ENCODE peak calls at places on chromosomes 2 and 18, in nine cellular contexts. X is K562, Q is uterus, K is transverse colon, P is sigmoid colon, T is gastrocnemius medialis, D is heart left ventricle, V is adrenal gland, U is H1. S is an unnamed sample.

GRCh38 chr18:11859903-11860407 is 8.7 kb downstream of the CHMP1B start:
- DNase-seq in X (peak), Q (no peak), K (peak), P (no peak), T (peak), D (no peak), V (no peak), U (no peak), S (no peak)

GRCh38 chr2:43006834-43007543 is 214.6 kb upstream of the HAAO start:
- DNase-seq in X (no peak), Q (no peak), K (no peak), P (no peak), T (no peak), D (no peak), V (no peak), U (no peak), S (no peak)

GRCh38 chr2:50018938-50019337 is 864.6 kb upstream of the FSHR start:
- DNase-seq in X (no peak), Q (no peak), K (no peak), P (no peak), T (no peak), D (no peak), V (no peak), U (no peak), S (no peak)

GRCh38 chr2:100733344-100734187 is 86.4 kb upstream of the NPAS2 start:
- DNase-seq in X (no peak), Q (peak), K (no peak), P (no peak), T (peak), D (no peak), V (peak), U (no peak), S (no peak)

GRCh38 chr2:37323770-37324535 is 680 bp downstream of the PRKD3 start:
- DNase-seq in X (peak), Q (peak), K (peak), P (peak), T (peak), D (no peak), V (peak), U (no peak), S (no peak)

GRCh38 chr2:127176371-127177311 is 43.5 kb downstream of the CYP27C1 start:
- DNase-seq in X (no peak), Q (peak), K (peak), P (peak), T (peak), D (no peak), V (peak), U (no peak), S (peak)

GRCh38 chr2:74067221-74067747 is 80.4 kb downstream of the BOLA3 start:
- DNase-seq in X (no peak), Q (no peak), K (no peak), P (no peak), T (no peak), D (no peak), V (no peak), U (no peak), S (no peak)

GRCh38 chr2:26848336-26849055 is 564 bp downstream of the DPYSL5 start:
- DNase-seq in X (no peak), Q (no peak), K (no peak), P (no peak), T (no peak), D (peak), V (no peak), U (no peak), S (no peak)

GRCh38 chr18:37408676-37409305 is 156.8 kb downstream of the CELF4 start:
- DNase-seq in X (no peak), Q (no peak), K (no peak), P (no peak), T (no peak), D (no peak), V (no peak), U (no peak), S (no peak)

GRCh38 chr2:224369028-224369632 is 32.8 kb downstream of the FAM124B start:
- DNase-seq in X (peak), Q (no peak), K (no peak), P (no peak), T (no peak), D (no peak), V (no peak), U (no peak), S (no peak)

GRCh38 chr2:96180521-96180920 is 28.1 kb downstream of the STARD7 start:
- DNase-seq in X (no peak), Q (no peak), K (no peak), P (no peak), T (no peak), D (no peak), V (no peak), U (no peak), S (no peak)

GRCh38 chr2:96186562-96186961 is 22.1 kb downstream of the STARD7 start:
- DNase-seq in X (no peak), Q (no peak), K (no peak), P (no peak), T (no peak), D (no peak), V (no peak), U (no peak), S (no peak)

GRCh38 chr2:96185516-96185915 is 23.1 kb downstream of the STARD7 start:
- DNase-seq in X (no peak), Q (no peak), K (no peak), P (no peak), T (no peak), D (no peak), V (no peak), U (no peak), S (no peak)

GRCh38 chr2:96181529-96181928 is 27.1 kb downstream of the STARD7 start:
- DNase-seq in X (no peak), Q (no peak), K (no peak), P (no peak), T (no peak), D (no peak), V (no peak), U (no peak), S (no peak)

GRCh38 chr2:96184188-96184587 is 24.4 kb downstream of the STARD7 start:
- DNase-seq in X (no peak), Q (no peak), K (no peak), P (no peak), T (no peak), D (no peak), V (no peak), U (no peak), S (no peak)
- TF ChIP-seq POLR2A in X (peak), Q (no peak), K (no peak), P (no peak), T (no peak), D (no peak), V (no peak), U (peak), S (no peak)

GRCh38 chr2:173716458-173717052 is 248.6 kb downstream of the SP3 start:
- DNase-seq in X (no peak), Q (no peak), K (no peak), P (no peak), T (no peak), D (no peak), V (no peak), U (no peak), S (no peak)

GRCh38 chr2:173715483-173715882 is 249.7 kb downstream of the SP3 start:
- DNase-seq in X (no peak), Q (no peak), K (no peak), P (no peak), T (no peak), D (no peak), V (no peak), U (no peak), S (no peak)

GRCh38 chr2:173719471-173719870 is 245.7 kb downstream of the SP3 start:
- DNase-seq in X (no peak), Q (no peak), K (no peak), P (no peak), T (no peak), D (no peak), V (no peak), U (no peak), S (no peak)

GRCh38 chr2:173720310-173720709 is 244.9 kb downstream of the SP3 start:
- DNase-seq in X (no peak), Q (no peak), K (no peak), P (no peak), T (no peak), D (no peak), V (no peak), U (no peak), S (no peak)
- TF ChIP-seq CTCF in X (no peak), Q (no peak), K (no peak), P (no peak), T (no peak), D (no peak), V (no peak), U (no peak), S (no peak)

GRCh38 chr2:20633001-20633400 is 17.9 kb downstream of the HS1BP3 start:
- DNase-seq in X (no peak), Q (no peak), K (no peak), P (no peak), T (no peak), D (no peak), V (no peak), U (no peak), S (no peak)

GRCh38 chr2:20632446-20632990 is 18.4 kb downstream of the HS1BP3 start:
- DNase-seq in X (no peak), Q (no peak), K (no peak), P (no peak), T (no peak), D (peak), V (no peak), U (no peak), S (no peak)

GRCh38 chr2:20635096-20635475 is 15.8 kb downstream of the HS1BP3 start:
- DNase-seq in X (no peak), Q (no peak), K (no peak), P (no peak), T (no peak), D (no peak), V (no peak), U (no peak), S (no peak)

GRCh38 chr2:20634430-20635095 is 16.3 kb downstream of the HS1BP3 start:
- DNase-seq in X (no peak), Q (peak), K (no peak), P (peak), T (peak), D (peak), V (peak), U (no peak), S (no peak)

DNA sequence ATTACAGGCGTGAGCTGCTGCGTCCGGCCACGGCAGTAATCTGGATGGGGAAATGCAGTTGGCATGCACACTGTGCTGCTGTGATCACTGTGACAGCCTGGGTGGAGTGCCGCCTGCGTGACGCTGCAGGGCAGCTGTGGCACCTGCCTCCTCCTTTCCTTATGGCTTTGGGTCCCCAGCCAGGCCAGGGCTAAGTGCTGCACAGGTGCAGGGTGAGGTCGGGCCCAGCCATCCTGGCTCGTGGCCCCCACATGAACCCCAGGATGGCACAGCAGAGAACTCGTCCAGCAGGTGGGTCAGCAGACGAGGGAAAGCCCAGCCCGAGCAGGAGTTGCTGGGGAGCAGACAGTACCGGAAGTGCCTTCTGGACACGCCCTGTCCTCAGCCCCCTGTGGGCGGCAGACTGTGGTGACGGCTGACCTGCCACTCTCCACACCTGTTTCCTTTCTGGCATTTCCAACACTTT is 17.1 kb downstream of the HS1BP3 start:
- DNase-seq in X (no peak), Q (no peak), K (peak), P (peak), T (peak), D (peak), V (no peak), U (no peak), S (no peak)
- TF ChIP-seq POLR2A in X (no peak), Q (no peak), K (peak), P (no peak), T (no peak), D (no peak), V (no peak), U (no peak), S (no peak)

GRCh38 chr2:58677763-58678162 is 436.6 kb upstream of the FANCL start:
- DNase-seq in X (no peak), Q (no peak), K (no peak), P (no peak), T (no peak), D (no peak), V (no peak), U (no peak), S (no peak)

GRCh38 chr2:58686757-58687156 is 445.6 kb upstream of the FANCL start:
- DNase-seq in X (no peak), Q (no peak), K (no peak), P (no peak), T (no peak), D (no peak), V (no peak), U (no peak), S (no peak)

DNA sequence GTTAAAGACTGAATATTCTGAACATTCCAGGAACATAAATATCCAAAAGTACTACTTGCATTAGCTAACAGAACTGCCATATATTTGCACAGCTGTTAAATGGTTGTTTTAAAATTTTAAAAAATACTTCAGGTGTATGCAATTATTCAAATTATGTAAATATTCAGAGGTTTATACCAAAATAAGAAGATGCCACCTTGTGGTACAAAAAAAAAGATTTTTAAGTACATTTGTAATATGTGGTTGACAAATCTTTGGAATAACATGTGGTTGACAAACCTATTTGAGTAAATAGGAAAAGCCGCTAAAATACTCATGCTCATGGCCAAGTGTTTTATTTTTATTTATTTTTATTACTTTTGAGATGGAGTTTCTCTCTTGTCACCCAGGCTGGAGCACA is 439.8 kb upstream of the FANCL start:
- DNase-seq in X (no peak), Q (no peak), K (no peak), P (no peak), T (no peak), D (no peak), V (no peak), U (no peak), S (no peak)
- TF ChIP-seq CTCF in X (peak), Q (no peak), K (no peak), P (no peak), T (no peak), D (no peak), V (no peak), U (no peak), S (no peak)

GRCh38 chr2:23926289-23926749 is 604 bp downstream of the ATAD2B start:
- DNase-seq in X (peak), Q (no peak), K (no peak), P (peak), T (peak), D (peak), V (peak), U (no peak), S (peak)

GRCh38 chr2:23924589-23925359 is 2.1 kb downstream of the ATAD2B start:
- DNase-seq in X (no peak), Q (no peak), K (no peak), P (no peak), T (no peak), D (no peak), V (no peak), U (no peak), S (no peak)

GRCh38 chr2:23925702-23926288 is 1.1 kb downstream of the ATAD2B start:
- DNase-seq in X (peak), Q (peak), K (peak), P (peak), T (peak), D (peak), V (peak), U (no peak), S (peak)

GRCh38 chr2:23926750-23927627 is at the start of gene ATAD2B:
- DNase-seq in X (peak), Q (peak), K (peak), P (peak), T (peak), D (peak), V (peak), U (peak), S (peak)
- TF ChIP-seq POLR2A in X (peak), Q (peak), K (peak), P (peak), T (peak), D (peak), V (peak), U (peak), S (peak)

GRCh38 chr2:188416367-188416766 is 124.7 kb downstream of the GULP1 start:
- DNase-seq in X (no peak), Q (no peak), K (no peak), P (no peak), T (no peak), D (no peak), V (no peak), U (no peak), S (no peak)
- TF ChIP-seq CTCF in X (no peak), Q (no peak), K (no peak), P (no peak), T (no peak), D (no peak), V (no peak), U (no peak), S (no peak)

GRCh38 chr2:17878222-17879136 is at the start of gene KCNS3:
- DNase-seq in X (peak), Q (peak), K (peak), P (peak), T (peak), D (peak), V (peak), U (no peak), S (no peak)
- TF ChIP-seq POLR2A in X (no peak), Q (peak), K (peak), P (no peak), T (peak), D (peak), V (no peak), U (peak), S (peak)

GRCh38 chr2:38959938-38960608 is 70.4 kb downstream of the ARHGEF33 start:
- DNase-seq in X (no peak), Q (peak), K (peak), P (peak), T (peak), D (peak), V (peak), U (peak), S (peak)
- TF ChIP-seq CTCF in X (no peak), Q (peak), K (peak), P (no peak), T (no peak), D (no peak), V (no peak), U (no peak), S (no peak)

S was measured in tibial nerve.